ENCODE peak calls at places on chromosomes 16 and 17, in four cellular contexts. One of them, this sample, is unnamed.

GRCh38 chr17:64262422-64263260 is at the start of gene TEX2:
- DNase-seq in HepG2: peak; percentile 39
- DNase-seq in A549: no peak
- DNase-seq in K562: peak; percentile 45
- DNase-seq in this sample: peak; percentile 61

GRCh38 chr17:47929218-47930000 is 12.0 kb upstream of the PNPO start:
- DNase-seq in K562: no peak
- DNase-seq in A549: no peak
- DNase-seq in HepG2: no peak
- DNase-seq in this sample: no peak

GRCh38 chr16:4505356-4506153 is 29.4 kb downstream of the HMOX2 start:
- DNase-seq in HepG2: no peak
- DNase-seq in A549: no peak
- DNase-seq in K562: no peak
- DNase-seq in this sample: peak; percentile 78

GRCh38 chr17:49338883-49339282 is 23.2 kb downstream of the ZNF652 start:
- DNase-seq in K562: peak; percentile 19
- DNase-seq in A549: no peak
- DNase-seq in HepG2: no peak
- DNase-seq in this sample: peak; percentile 16

GRCh38 chr17:73271078-73271477 is 9.4 kb upstream of the CPSF4L start:
- DNase-seq in HepG2: no peak
- DNase-seq in A549: no peak
- DNase-seq in K562: no peak
- DNase-seq in this sample: peak; percentile 66

GRCh38 chr17:58229881-58230280 is 8.5 kb upstream of the LPO start:
- DNase-seq in HepG2: no peak
- DNase-seq in A549: no peak
- DNase-seq in K562: no peak
- DNase-seq in this sample: no peak

GRCh38 chr17:732788-733720 is 658 bp downstream of the TLCD3A start:
- DNase-seq in K562: no peak
- DNase-seq in A549: peak; percentile 51
- DNase-seq in HepG2: no peak
- DNase-seq in this sample: peak; percentile 35

GRCh38 chr16:17313085-17313611 is 157.6 kb downstream of the XYLT1 start:
- DNase-seq in HepG2: no peak
- DNase-seq in A549: no peak
- DNase-seq in K562: no peak
- DNase-seq in this sample: peak; percentile 59

GRCh38 chr17:64024781-64025731 is 4.6 kb upstream of the ICAM2 start:
- DNase-seq in HepG2: no peak
- DNase-seq in A549: no peak
- DNase-seq in K562: no peak
- DNase-seq in this sample: no peak

GRCh38 chr16:57822861-57823260 is 20.6 kb upstream of the KIFC3 start:
- DNase-seq in K562: no peak
- DNase-seq in A549: no peak
- DNase-seq in HepG2: no peak
- DNase-seq in this sample: no peak

GRCh38 chr17:32777922-32778321 is 99.0 kb downstream of the MYO1D start:
- DNase-seq in K562: no peak
- DNase-seq in HepG2: no peak
- DNase-seq in A549: no peak
- DNase-seq in this sample: no peak

GRCh38 chr16:22194707-22195444 is 11.2 kb upstream of the EEF2K start:
- DNase-seq in K562: no peak
- DNase-seq in A549: no peak
- DNase-seq in HepG2: no peak
- DNase-seq in this sample: no peak

DNA sequence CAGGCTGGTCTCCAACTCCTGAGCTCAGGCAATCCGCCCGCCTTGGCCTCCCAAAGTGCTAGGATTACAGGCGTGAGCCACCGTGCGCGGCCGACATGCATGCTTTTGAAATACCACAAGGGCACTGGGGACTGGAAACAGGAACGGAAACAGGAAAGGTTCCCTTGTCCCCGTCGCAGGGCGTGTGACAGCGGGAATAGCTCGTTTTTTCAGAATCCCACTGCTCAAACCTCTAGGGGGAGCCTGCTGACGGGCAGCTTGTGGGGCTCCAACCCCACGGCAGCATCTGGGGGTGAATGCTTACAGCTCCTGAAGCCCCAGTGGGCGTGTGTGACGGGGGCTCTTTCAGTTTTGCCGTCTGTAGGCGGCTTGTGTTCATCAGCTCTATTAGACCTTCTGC is 18.8 kb upstream of the ASGR2 start:
- DNase-seq in A549: peak; percentile 38
- DNase-seq in K562: peak; percentile 19
- DNase-seq in HepG2: peak; percentile 74
- DNase-seq in this sample: peak; percentile 81
- H3K4me3 ChIP-seq in A549: no peak overlapping the region
- H3K4me3 ChIP-seq in K562: no peak overlapping the region
- H3K4me3 ChIP-seq in HepG2: peak overlapping the region; percentile 2
- H3K4me3 ChIP-seq in this sample: no peak overlapping the region

GRCh38 chr16:53945996-53946395 is 242.0 kb downstream of the FTO start:
- DNase-seq in A549: peak; percentile 45
- DNase-seq in HepG2: peak; percentile 57
- DNase-seq in K562: peak; percentile 39
- DNase-seq in this sample: peak; percentile 89
- TF ChIP-seq CTCF in A549: peak; percentile 58
- TF ChIP-seq CTCF in HepG2: peak; percentile 86
- TF ChIP-seq CTCF in K562: peak; percentile 47
- TF ChIP-seq CTCF in this sample: peak; percentile 91

GRCh38 chr17:7060165-7060890 is 16.4 kb upstream of the SLC16A11 start:
- DNase-seq in A549: peak; percentile 96
- DNase-seq in HepG2: peak; percentile 59
- DNase-seq in K562: peak; percentile 44
- DNase-seq in this sample: peak; percentile 59

GRCh38 chr17:7068268-7068667 is 11.8 kb downstream of the CLEC10A start:
- DNase-seq in HepG2: no peak
- DNase-seq in A549: no peak
- DNase-seq in K562: no peak
- DNase-seq in this sample: no peak

GRCh38 chr17:7067198-7067597 is 12.9 kb downstream of the CLEC10A start:
- DNase-seq in A549: no peak
- DNase-seq in HepG2: no peak
- DNase-seq in K562: no peak
- DNase-seq in this sample: no peak

GRCh38 chr17:7064248-7064647 is 15.8 kb downstream of the CLEC10A start:
- DNase-seq in HepG2: no peak
- DNase-seq in K562: no peak
- DNase-seq in A549: no peak
- DNase-seq in this sample: no peak

DNA sequence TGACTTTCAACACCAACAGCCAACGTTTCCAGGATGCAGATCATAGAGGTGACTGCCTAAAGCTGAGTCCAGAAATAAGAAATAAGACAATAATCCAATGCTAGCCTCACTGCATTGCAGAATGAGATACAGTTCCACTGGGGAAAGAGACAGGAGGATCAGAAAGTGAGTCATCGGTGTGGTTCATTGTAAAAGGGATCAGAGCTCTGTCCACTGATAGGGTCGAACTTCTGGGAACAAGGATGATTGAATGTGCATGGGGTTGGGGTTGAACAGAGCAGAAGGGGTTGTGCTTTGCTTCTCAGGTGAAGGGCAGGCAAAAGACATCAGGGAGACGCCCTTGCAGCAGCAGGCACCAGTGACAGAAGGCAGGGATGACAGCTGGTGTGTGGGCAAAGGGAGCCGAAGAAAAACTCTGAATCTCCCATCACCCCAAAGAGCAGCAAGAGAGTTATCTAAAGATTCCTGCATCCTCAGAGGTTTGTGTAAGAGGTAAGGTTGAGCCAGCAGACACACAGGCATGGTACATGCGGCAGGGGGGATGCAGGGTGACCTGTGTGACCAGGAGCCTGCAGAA is 16.4 kb downstream of the CLEC10A start:
- DNase-seq in HepG2: no peak
- DNase-seq in K562: no peak
- DNase-seq in A549: no peak
- DNase-seq in this sample: no peak
- TF ChIP-seq MYC in HepG2: no peak
- TF ChIP-seq MYC in K562: no peak
- TF ChIP-seq MYC in A549: no peak
- TF ChIP-seq MYC in this sample: no peak

DNA sequence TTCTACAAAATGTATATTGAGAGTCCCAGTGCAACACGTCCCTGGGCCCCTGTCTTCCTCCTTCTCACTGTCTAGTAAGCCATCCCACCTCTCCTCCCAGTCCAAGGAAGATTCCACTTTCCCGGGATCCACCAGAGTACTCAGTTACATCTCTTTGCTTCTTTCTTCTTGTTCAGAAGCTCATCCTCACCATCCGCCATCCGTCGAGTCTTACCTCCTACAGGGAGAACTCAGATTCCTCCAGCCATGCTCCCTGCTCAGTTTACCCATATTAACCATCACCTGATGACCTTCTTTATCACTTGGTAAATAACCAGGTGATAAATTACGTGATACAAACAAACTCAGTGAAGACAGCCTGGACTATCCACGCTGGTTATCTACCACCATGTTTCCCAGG is 57.1 kb downstream of the CYTH1 start:
- DNase-seq in A549: no peak
- DNase-seq in K562: no peak
- DNase-seq in HepG2: no peak
- DNase-seq in this sample: no peak
- H3K4me3 ChIP-seq in A549: no peak overlapping the region
- H3K4me3 ChIP-seq in K562: no peak overlapping the region
- H3K4me3 ChIP-seq in HepG2: no peak overlapping the region
- H3K4me3 ChIP-seq in this sample: no peak overlapping the region

GRCh38 chr17:3546521-3546920 is 11.1 kb downstream of the TRPV3 start:
- DNase-seq in A549: no peak
- DNase-seq in K562: no peak
- DNase-seq in HepG2: peak; percentile 51
- DNase-seq in this sample: no peak
- TF ChIP-seq CTCF in A549: no peak
- TF ChIP-seq CTCF in K562: no peak
- TF ChIP-seq CTCF in HepG2: no peak
- TF ChIP-seq CTCF in this sample: no peak

GRCh38 chr16:72469932-72470331 is 298.0 kb upstream of the PMFBP1 start:
- DNase-seq in A549: no peak
- DNase-seq in HepG2: peak; percentile 94
- DNase-seq in K562: no peak
- DNase-seq in this sample: no peak
- TF ChIP-seq MYC in A549: no peak
- TF ChIP-seq MYC in HepG2: no peak
- TF ChIP-seq MYC in K562: no peak
- TF ChIP-seq MYC in this sample: no peak

GRCh38 chr17:17116406-17116805 is 74.1 kb downstream of the MPRIP start:
- DNase-seq in K562: no peak
- DNase-seq in A549: no peak
- DNase-seq in HepG2: no peak
- DNase-seq in this sample: no peak
- H3K4me3 ChIP-seq in K562: no peak overlapping the region
- H3K4me3 ChIP-seq in A549: no peak overlapping the region
- H3K4me3 ChIP-seq in HepG2: no peak overlapping the region
- H3K4me3 ChIP-seq in this sample: no peak overlapping the region

GRCh38 chr17:14922421-14922820 is 342.7 kb downstream of the PMP22 start:
- DNase-seq in HepG2: no peak
- DNase-seq in K562: no peak
- DNase-seq in A549: no peak
- DNase-seq in this sample: no peak

GRCh38 chr17:14926073-14926472 is 339.1 kb downstream of the PMP22 start:
- DNase-seq in A549: no peak
- DNase-seq in HepG2: no peak
- DNase-seq in K562: no peak
- DNase-seq in this sample: no peak

GRCh38 chr17:14925498-14925897 is 339.6 kb downstream of the PMP22 start:
- DNase-seq in HepG2: peak; percentile 20
- DNase-seq in K562: no peak
- DNase-seq in A549: no peak
- DNase-seq in this sample: no peak

GRCh38 chr17:14921936-14922335 is 343.2 kb downstream of the PMP22 start:
- DNase-seq in A549: no peak
- DNase-seq in HepG2: no peak
- DNase-seq in K562: no peak
- DNase-seq in this sample: no peak

GRCh38 chr17:14923981-14924380 is 341.1 kb downstream of the PMP22 start:
- DNase-seq in K562: no peak
- DNase-seq in HepG2: no peak
- DNase-seq in A549: no peak
- DNase-seq in this sample: no peak
- TF ChIP-seq CTCF in K562: no peak
- TF ChIP-seq CTCF in HepG2: no peak
- TF ChIP-seq CTCF in A549: no peak
- TF ChIP-seq CTCF in this sample: no peak

This sample was measured in NB4.